ENCODE peak calls at places on chromosomes 11 and 22, in ten cellular contexts. L, J, X, I, D, Z, Q, Y, V and U are unnamed samples.

GRCh38 chr22:26286091-26286780 is 117.0 kb downstream of the SEZ6L start:
- DNase-seq in L (no peak), J (no peak), X (no peak), I (no peak), D (no peak), Z (no peak), Q (no peak), Y (no peak), V (no peak), U (no peak)

GRCh38 chr11:114564836-114565235 is 5.2 kb upstream of the NXPE1 start:
- DNase-seq in L (peak; percentile 13), J (no peak), X (no peak), I (no peak), D (no peak), Z (no peak), Q (no peak), Y (no peak), V (no peak), U (no peak)

GRCh38 chr11:21195995-21196394 is 526.6 kb downstream of the NELL1 start:
- DNase-seq in L (no peak), J (no peak), X (no peak), I (no peak), D (no peak), Z (no peak), Q (no peak), Y (no peak), V (no peak), U (no peak)

GRCh38 chr11:15768321-15768720 is 588.0 kb downstream of the SOX6 start:
- DNase-seq in L (no peak), J (no peak), X (no peak), I (no peak), D (no peak), Z (no peak), Q (peak; percentile 37), Y (no peak), V (no peak), U (no peak)

GRCh38 chr11:34948721-34949120 is 32.3 kb downstream of the PDHX start:
- DNase-seq in L (no peak), J (no peak), X (no peak), I (no peak), D (peak; percentile 17), Z (no peak), Q (no peak), Y (no peak), V (no peak), U (no peak)

GRCh38 chr11:69166186-69167115 is 10.7 kb downstream of the SMIM38 start:
- DNase-seq in L (peak; percentile 76), J (peak; percentile 60), X (no peak), I (no peak), D (peak; percentile 93), Z (peak; percentile 75), Q (no peak), Y (peak; percentile 89), V (peak; percentile 62), U (no peak)

GRCh38 chr22:18156878-18157713 is 7.1 kb downstream of the USP18 start:
- DNase-seq in L (peak; percentile 83), J (peak; percentile 59), X (peak; percentile 81), I (peak; percentile 69), D (peak; percentile 99), Z (no peak), Q (peak; percentile 71), Y (peak; percentile 58), V (peak; percentile 67), U (peak; percentile 78)

GRCh38 chr22:38653741-38654140 is 2.5 kb downstream of the FAM227A start:
- DNase-seq in L (no peak), J (no peak), X (no peak), I (no peak), D (no peak), Z (no peak), Q (no peak), Y (no peak), V (no peak), U (no peak)

GRCh38 chr22:19530751-19531150 is 6.5 kb upstream of the CLDN5 start:
- DNase-seq in L (no peak), J (no peak), X (no peak), I (no peak), D (no peak), Z (no peak), Q (no peak), Y (no peak), V (no peak), U (no peak)

GRCh38 chr11:62593434-62594044 is 2.2 kb upstream of the TUT1 start:
- DNase-seq in L (peak; percentile 73), J (peak; percentile 76), X (peak; percentile 93), I (peak; percentile 76), D (peak; percentile 70), Z (no peak), Q (peak; percentile 87), Y (peak; percentile 77), V (peak; percentile 92), U (no peak)

DNA sequence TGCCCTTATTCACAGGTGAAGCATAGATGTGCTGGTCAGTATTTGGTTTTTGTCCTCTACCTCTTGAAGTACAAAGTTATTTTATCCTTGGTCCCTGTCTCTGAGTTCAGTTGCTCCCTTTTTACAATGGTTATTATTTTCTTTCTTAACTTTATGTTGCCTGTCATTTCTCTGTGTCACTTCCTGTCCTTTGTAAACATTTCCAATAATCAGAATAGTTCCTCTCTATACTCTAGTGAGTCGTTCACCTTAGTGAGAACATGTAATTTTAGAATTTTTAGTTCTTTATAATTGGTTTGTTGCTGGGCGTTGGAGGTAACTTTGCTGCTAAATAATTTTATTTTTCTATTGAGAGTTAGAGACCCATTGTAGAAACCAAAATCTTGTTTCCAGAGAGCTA is 16.0 kb downstream of the CSTPP1 start:
- DNase-seq in L (peak; percentile 24), J (no peak), X (no peak), I (no peak), D (no peak), Z (no peak), Q (no peak), Y (no peak), V (no peak), U (no peak)
- H3K4me1 ChIP-seq in L (peaks cover 13% of the 10 kb centered on the region), J (no peaks in the 10 kb centered on the region), X (peaks cover 10% of the 10 kb centered on the region), I (no peaks in the 10 kb centered on the region), D (peaks cover 14% of the 10 kb centered on the region), Z (no peaks in the 10 kb centered on the region), Q (peaks cover 24% of the 10 kb centered on the region), Y (peaks cover 17% of the 10 kb centered on the region), V (no peaks in the 10 kb centered on the region), U (no peaks in the 10 kb centered on the region)

GRCh38 chr11:118223992-118224391 is 819 bp downstream of the JAML start:
- DNase-seq in L (no peak), J (no peak), X (no peak), I (no peak), D (no peak), Z (no peak), Q (no peak), Y (no peak), V (no peak), U (no peak)

GRCh38 chr11:118226781-118227180 is 2.0 kb upstream of the JAML start:
- DNase-seq in L (no peak), J (no peak), X (no peak), I (no peak), D (no peak), Z (no peak), Q (no peak), Y (no peak), V (no peak), U (no peak)

GRCh38 chr11:118224512-118225180 is at the start of gene JAML:
- DNase-seq in L (no peak), J (no peak), X (no peak), I (no peak), D (no peak), Z (no peak), Q (peak; percentile 60), Y (no peak), V (no peak), U (no peak)

GRCh38 chr11:118227865-118228785 is 3.3 kb upstream of the JAML start:
- DNase-seq in L (peak; percentile 43), J (no peak), X (no peak), I (no peak), D (no peak), Z (no peak), Q (no peak), Y (no peak), V (no peak), U (no peak)

DNA sequence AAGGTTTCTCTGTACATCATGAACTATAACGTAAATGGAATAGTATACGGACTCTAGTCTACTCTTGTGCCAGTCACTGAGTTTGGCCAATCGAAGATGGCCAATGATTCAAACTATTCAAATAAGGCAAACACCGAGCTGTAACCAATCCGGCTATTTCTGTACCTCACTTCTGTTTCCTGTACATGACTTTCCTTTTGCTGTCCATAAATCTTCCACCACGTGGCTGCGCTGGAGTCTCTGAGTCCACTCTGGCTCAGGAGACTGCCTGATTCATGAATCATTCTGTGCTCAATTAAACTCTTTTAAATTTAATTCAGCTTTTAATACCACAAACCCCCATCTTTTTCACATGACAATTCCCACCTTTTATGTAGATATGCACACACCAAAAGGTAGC is 1.5 kb upstream of the JAML start:
- DNase-seq in L (peak; percentile 70), J (no peak), X (peak; percentile 63), I (no peak), D (no peak), Z (no peak), Q (no peak), Y (no peak), V (no peak), U (no peak)
- TF ChIP-seq POLR2A in L (no peak), J (no peak), X (no peak), I (no peak), D (no peak), Z (no peak), Q (no peak), Y (no peak), V (no peak), U (no peak)

GRCh38 chr11:12110714-12111481 is 508 bp downstream of the MICAL2 start:
- DNase-seq in L (no peak), J (peak; percentile 53), X (peak; percentile 63), I (peak; percentile 47), D (no peak), Z (no peak), Q (peak; percentile 44), Y (no peak), V (peak; percentile 86), U (peak; percentile 32)
- H3K27ac ChIP-seq in L (peak overlapping the region; percentile 56), J (peak overlapping the region; percentile 84), X (peak overlapping the region; percentile 50), I (peak overlapping the region; percentile 66), D (peak overlapping the region; percentile 71), Z (no peak overlapping the region), Q (peak overlapping the region; percentile 89), Y (peak overlapping the region; percentile 79), V (no peak overlapping the region), U (peak overlapping the region; percentile 83)

GRCh38 chr22:46635756-46636155 is 15.6 kb downstream of the GRAMD4 start:
- DNase-seq in L (no peak), J (no peak), X (no peak), I (no peak), D (no peak), Z (no peak), Q (no peak), Y (no peak), V (no peak), U (no peak)

GRCh38 chr22:46636221-46637002 is 16.2 kb downstream of the GRAMD4 start:
- DNase-seq in L (no peak), J (no peak), X (no peak), I (no peak), D (no peak), Z (no peak), Q (no peak), Y (no peak), V (no peak), U (no peak)

GRCh38 chr22:46632646-46633249 is 12.6 kb downstream of the GRAMD4 start:
- DNase-seq in L (no peak), J (no peak), X (no peak), I (no peak), D (no peak), Z (no peak), Q (no peak), Y (no peak), V (no peak), U (no peak)

GRCh38 chr22:46633334-46633890 is 13.2 kb downstream of the GRAMD4 start:
- DNase-seq in L (no peak), J (no peak), X (no peak), I (no peak), D (no peak), Z (no peak), Q (no peak), Y (no peak), V (no peak), U (no peak)

GRCh38 chr22:46634011-46634699 is 14.0 kb downstream of the GRAMD4 start:
- DNase-seq in L (no peak), J (no peak), X (no peak), I (no peak), D (no peak), Z (no peak), Q (no peak), Y (no peak), V (no peak), U (no peak)
- H3K4me1 ChIP-seq in L (no peaks in the 10 kb centered on the region), J (peaks cover 12% of the 10 kb centered on the region), X (peaks cover 16% of the 10 kb centered on the region), I (no peaks in the 10 kb centered on the region), D (peaks cover 4% of the 10 kb centered on the region), Z (no peaks in the 10 kb centered on the region), Q (peaks cover 28% of the 10 kb centered on the region), Y (peaks cover 23% of the 10 kb centered on the region), V (no peaks in the 10 kb centered on the region), U (no peaks in the 10 kb centered on the region)